ENCODE peak calls at places on chromosomes 2 and 18, in five cellular contexts. One of them, this sample, is unnamed. For H3K27me3, the result is how much of the 10 kb centered on the place peaks cover.

GRCh38 chr18:79628416-79629248 is 51.0 kb upstream of the CTDP1 start:
- DNase-seq in prostate gland: no peak
- DNase-seq in suprapubic skin: peak
- DNase-seq in Panc1: no peak
- DNase-seq in HCT116: no peak
- DNase-seq in this sample: peak

GRCh38 chr2:121529439-121530209 is 1.1 kb upstream of the RNU4ATAC start:
- DNase-seq in prostate gland: peak
- DNase-seq in suprapubic skin: no peak
- DNase-seq in Panc1: no peak
- DNase-seq in HCT116: no peak
- DNase-seq in this sample: peak

GRCh38 chr18:79483971-79484491 is 88.3 kb downstream of the NFATC1 start:
- DNase-seq in prostate gland: no peak
- DNase-seq in suprapubic skin: peak
- DNase-seq in Panc1: no peak
- DNase-seq in HCT116: no peak
- DNase-seq in this sample: peak

GRCh38 chr2:178229927-178230326 is 35.6 kb downstream of the OSBPL6 start:
- DNase-seq in prostate gland: no peak
- DNase-seq in suprapubic skin: no peak
- DNase-seq in Panc1: no peak
- DNase-seq in HCT116: no peak
- DNase-seq in this sample: no peak

GRCh38 chr2:43220229-43220981 is 6.0 kb downstream of the ZFP36L2 start:
- DNase-seq in prostate gland: no peak
- DNase-seq in suprapubic skin: no peak
- DNase-seq in Panc1: no peak
- DNase-seq in HCT116: no peak
- DNase-seq in this sample: no peak

GRCh38 chr2:197296861-197297260 is 13.7 kb downstream of the ANKRD44 start:
- DNase-seq in prostate gland: no peak
- DNase-seq in suprapubic skin: no peak
- DNase-seq in Panc1: no peak
- DNase-seq in HCT116: no peak
- DNase-seq in this sample: no peak

GRCh38 chr2:168456526-168457176 is 579 bp downstream of the CERS6 start:
- DNase-seq in prostate gland: peak
- DNase-seq in suprapubic skin: no peak
- DNase-seq in Panc1: no peak
- DNase-seq in HCT116: no peak
- DNase-seq in this sample: peak

GRCh38 chr2:237448171-237448570 is 34.2 kb upstream of the COL6A3 start:
- DNase-seq in prostate gland: no peak
- DNase-seq in suprapubic skin: no peak
- DNase-seq in Panc1: no peak
- DNase-seq in HCT116: no peak
- DNase-seq in this sample: no peak

GRCh38 chr2:85234879-85235278 is 92.9 kb downstream of the TGOLN2 start:
- DNase-seq in prostate gland: no peak
- DNase-seq in suprapubic skin: no peak
- DNase-seq in Panc1: no peak
- DNase-seq in HCT116: no peak
- DNase-seq in this sample: no peak

GRCh38 chr18:7668392-7668791 is 101.3 kb downstream of the PTPRM start:
- DNase-seq in prostate gland: no peak
- DNase-seq in suprapubic skin: no peak
- DNase-seq in Panc1: no peak
- DNase-seq in HCT116: no peak
- DNase-seq in this sample: no peak

GRCh38 chr2:44342854-44343253 is 18.4 kb downstream of the PREPL start:
- DNase-seq in prostate gland: no peak
- DNase-seq in suprapubic skin: no peak
- DNase-seq in Panc1: no peak
- DNase-seq in HCT116: no peak
- DNase-seq in this sample: no peak
- TF ChIP-seq POLR2AphosphoS5 in prostate gland: no peak
- TF ChIP-seq POLR2AphosphoS5 in suprapubic skin: no peak
- TF ChIP-seq POLR2AphosphoS5 in Panc1: no peak
- TF ChIP-seq POLR2AphosphoS5 in HCT116: no peak
- TF ChIP-seq POLR2AphosphoS5 in this sample: no peak

GRCh38 chr18:62384610-62385097 is 59.5 kb downstream of the TNFRSF11A start:
- DNase-seq in prostate gland: no peak
- DNase-seq in suprapubic skin: no peak
- DNase-seq in Panc1: no peak
- DNase-seq in HCT116: no peak
- DNase-seq in this sample: no peak
- TF ChIP-seq CTCF in prostate gland: no peak
- TF ChIP-seq CTCF in suprapubic skin: no peak
- TF ChIP-seq CTCF in Panc1: no peak
- TF ChIP-seq CTCF in HCT116: no peak
- TF ChIP-seq CTCF in this sample: no peak

GRCh38 chr18:905948-906415 is 1.3 kb downstream of the ADCYAP1 start:
- DNase-seq in prostate gland: no peak
- DNase-seq in suprapubic skin: no peak
- DNase-seq in Panc1: no peak
- DNase-seq in HCT116: no peak
- DNase-seq in this sample: no peak

GRCh38 chr18:907171-907879 is 2.7 kb downstream of the ADCYAP1 start:
- DNase-seq in prostate gland: no peak
- DNase-seq in suprapubic skin: no peak
- DNase-seq in Panc1: no peak
- DNase-seq in HCT116: no peak
- DNase-seq in this sample: no peak

GRCh38 chr18:906416-907170 is 1.9 kb downstream of the ADCYAP1 start:
- DNase-seq in prostate gland: no peak
- DNase-seq in suprapubic skin: no peak
- DNase-seq in Panc1: no peak
- DNase-seq in HCT116: no peak
- DNase-seq in this sample: no peak

GRCh38 chr18:908631-909621 is 4.3 kb downstream of the ADCYAP1 start:
- DNase-seq in prostate gland: no peak
- DNase-seq in suprapubic skin: no peak
- DNase-seq in Panc1: no peak
- DNase-seq in HCT116: no peak
- DNase-seq in this sample: no peak

DNA sequence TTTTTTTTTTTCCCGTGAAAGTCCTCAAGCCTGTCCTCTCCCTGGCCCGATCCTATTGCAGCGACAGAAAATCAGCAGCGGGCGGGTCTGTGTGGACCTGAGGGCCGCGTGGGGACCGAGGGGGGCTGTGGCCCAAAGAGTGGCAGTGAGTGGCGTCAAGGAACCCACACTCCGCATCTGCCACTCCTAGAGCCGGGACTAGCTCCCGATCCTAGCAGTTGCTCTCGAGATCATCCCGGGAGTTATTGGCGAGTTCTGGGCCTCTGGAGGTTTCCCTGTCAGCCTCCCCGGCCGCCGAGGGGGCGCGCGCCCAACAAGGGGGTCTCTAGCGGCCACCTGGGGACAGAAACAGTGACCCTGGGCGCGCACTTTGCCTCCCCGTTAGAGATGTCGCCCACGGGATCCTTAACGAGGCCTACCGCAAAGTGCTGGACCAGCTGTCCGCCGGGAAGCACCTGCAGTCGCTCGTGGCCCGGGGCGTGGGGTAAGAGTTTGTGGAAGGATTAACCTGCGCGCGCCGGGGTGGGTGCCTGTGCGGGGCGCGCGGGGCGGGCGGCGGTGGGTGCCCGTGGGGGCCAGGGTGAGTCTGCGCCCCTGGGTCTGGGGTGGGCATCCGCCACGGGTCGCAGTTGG is 3.3 kb downstream of the ADCYAP1 start:
- DNase-seq in prostate gland: no peak
- DNase-seq in suprapubic skin: no peak
- DNase-seq in Panc1: no peak
- DNase-seq in HCT116: no peak
- DNase-seq in this sample: no peak
- H3K27me3 ChIP-seq in prostate gland: half or more
- H3K27me3 ChIP-seq in suprapubic skin: half or more
- H3K27me3 ChIP-seq in Panc1: under half
- H3K27me3 ChIP-seq in HCT116: under half
- H3K27me3 ChIP-seq in this sample: half or more

GRCh38 chr2:20635698-20636584 is 15.0 kb downstream of the HS1BP3 start:
- DNase-seq in prostate gland: peak
- DNase-seq in suprapubic skin: peak
- DNase-seq in Panc1: no peak
- DNase-seq in HCT116: peak
- DNase-seq in this sample: peak
- TF ChIP-seq POLR2AphosphoS5 in prostate gland: peak
- TF ChIP-seq POLR2AphosphoS5 in suprapubic skin: no peak
- TF ChIP-seq POLR2AphosphoS5 in Panc1: peak
- TF ChIP-seq POLR2AphosphoS5 in HCT116: no peak
- TF ChIP-seq POLR2AphosphoS5 in this sample: peak

DNA sequence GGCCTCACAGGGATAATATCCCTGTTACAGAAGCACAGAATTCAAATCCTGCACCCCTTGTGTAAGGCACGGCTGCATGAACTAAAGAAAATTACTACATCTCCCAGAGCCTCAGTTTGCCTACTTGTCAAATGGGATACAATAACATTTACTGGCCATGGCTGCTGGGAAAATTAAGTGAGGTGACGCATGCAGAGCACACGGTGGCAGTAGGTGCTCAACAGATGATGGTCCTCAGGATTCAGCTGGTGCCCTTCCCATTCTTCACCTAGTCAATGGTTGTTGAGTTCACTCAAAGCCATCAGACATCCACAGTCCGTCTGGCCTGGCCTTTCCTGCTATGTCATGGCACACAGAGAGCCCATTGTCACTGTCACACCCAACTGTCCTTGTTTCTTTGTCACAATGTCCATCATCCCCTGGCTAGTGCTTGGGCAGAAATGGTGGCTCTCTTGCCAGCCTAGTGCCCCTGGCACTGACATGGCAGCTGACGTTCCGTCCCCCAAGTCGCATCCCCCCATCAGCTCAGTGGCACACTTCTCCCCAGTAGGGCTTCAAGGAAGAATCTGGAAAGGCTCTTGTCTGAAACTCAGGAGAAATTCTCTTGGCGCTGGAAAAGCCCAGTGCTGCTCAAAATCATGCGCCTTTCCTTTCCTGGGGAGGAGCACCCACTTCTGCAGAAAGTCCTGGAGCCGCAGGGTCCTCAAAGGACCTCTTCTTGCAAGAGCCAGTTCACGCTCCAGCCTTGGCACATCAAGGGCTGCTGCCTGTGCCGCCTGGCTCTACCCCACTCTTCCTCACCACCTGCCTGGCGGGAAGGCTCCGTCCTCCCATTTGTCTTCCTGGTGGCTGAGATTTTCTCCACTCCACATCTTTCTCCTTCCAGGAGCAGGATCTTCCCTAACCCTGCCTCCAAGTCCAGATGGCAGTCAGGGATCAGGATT is 55.9 kb upstream of the SLC66A3 start:
- DNase-seq in prostate gland: no peak
- DNase-seq in suprapubic skin: peak
- DNase-seq in Panc1: no peak
- DNase-seq in HCT116: no peak
- DNase-seq in this sample: no peak
- TF ChIP-seq CTCF in prostate gland: no peak
- TF ChIP-seq CTCF in suprapubic skin: no peak
- TF ChIP-seq CTCF in Panc1: no peak
- TF ChIP-seq CTCF in HCT116: peak
- TF ChIP-seq CTCF in this sample: no peak

GRCh38 chr2:60414731-60415130 is 138.7 kb downstream of the BCL11A start:
- DNase-seq in prostate gland: no peak
- DNase-seq in suprapubic skin: no peak
- DNase-seq in Panc1: no peak
- DNase-seq in HCT116: no peak
- DNase-seq in this sample: no peak

GRCh38 chr2:60416221-60417008 is 137.0 kb downstream of the BCL11A start:
- DNase-seq in prostate gland: peak
- DNase-seq in suprapubic skin: no peak
- DNase-seq in Panc1: no peak
- DNase-seq in HCT116: no peak
- DNase-seq in this sample: no peak

GRCh38 chr2:60413069-60413818 is 140.2 kb downstream of the BCL11A start:
- DNase-seq in prostate gland: no peak
- DNase-seq in suprapubic skin: no peak
- DNase-seq in Panc1: no peak
- DNase-seq in HCT116: no peak
- DNase-seq in this sample: no peak

GRCh38 chr2:60413819-60414178 is 139.7 kb downstream of the BCL11A start:
- DNase-seq in prostate gland: no peak
- DNase-seq in suprapubic skin: no peak
- DNase-seq in Panc1: no peak
- DNase-seq in HCT116: no peak
- DNase-seq in this sample: no peak

GRCh38 chr2:60415814-60416213 is 137.6 kb downstream of the BCL11A start:
- DNase-seq in prostate gland: no peak
- DNase-seq in suprapubic skin: no peak
- DNase-seq in Panc1: no peak
- DNase-seq in HCT116: no peak
- DNase-seq in this sample: no peak
- H3K27me3 ChIP-seq in prostate gland: under half
- H3K27me3 ChIP-seq in suprapubic skin: under half
- H3K27me3 ChIP-seq in Panc1: under half
- H3K27me3 ChIP-seq in HCT116: under half
- H3K27me3 ChIP-seq in this sample: under half

GRCh38 chr2:118339386-118339785 is 251.1 kb downstream of the INSIG2 start:
- DNase-seq in prostate gland: no peak
- DNase-seq in suprapubic skin: no peak
- DNase-seq in Panc1: no peak
- DNase-seq in HCT116: no peak
- DNase-seq in this sample: no peak
- TF ChIP-seq POLR2AphosphoS5 in prostate gland: no peak
- TF ChIP-seq POLR2AphosphoS5 in suprapubic skin: no peak
- TF ChIP-seq POLR2AphosphoS5 in Panc1: no peak
- TF ChIP-seq POLR2AphosphoS5 in HCT116: no peak
- TF ChIP-seq POLR2AphosphoS5 in this sample: no peak

DNA sequence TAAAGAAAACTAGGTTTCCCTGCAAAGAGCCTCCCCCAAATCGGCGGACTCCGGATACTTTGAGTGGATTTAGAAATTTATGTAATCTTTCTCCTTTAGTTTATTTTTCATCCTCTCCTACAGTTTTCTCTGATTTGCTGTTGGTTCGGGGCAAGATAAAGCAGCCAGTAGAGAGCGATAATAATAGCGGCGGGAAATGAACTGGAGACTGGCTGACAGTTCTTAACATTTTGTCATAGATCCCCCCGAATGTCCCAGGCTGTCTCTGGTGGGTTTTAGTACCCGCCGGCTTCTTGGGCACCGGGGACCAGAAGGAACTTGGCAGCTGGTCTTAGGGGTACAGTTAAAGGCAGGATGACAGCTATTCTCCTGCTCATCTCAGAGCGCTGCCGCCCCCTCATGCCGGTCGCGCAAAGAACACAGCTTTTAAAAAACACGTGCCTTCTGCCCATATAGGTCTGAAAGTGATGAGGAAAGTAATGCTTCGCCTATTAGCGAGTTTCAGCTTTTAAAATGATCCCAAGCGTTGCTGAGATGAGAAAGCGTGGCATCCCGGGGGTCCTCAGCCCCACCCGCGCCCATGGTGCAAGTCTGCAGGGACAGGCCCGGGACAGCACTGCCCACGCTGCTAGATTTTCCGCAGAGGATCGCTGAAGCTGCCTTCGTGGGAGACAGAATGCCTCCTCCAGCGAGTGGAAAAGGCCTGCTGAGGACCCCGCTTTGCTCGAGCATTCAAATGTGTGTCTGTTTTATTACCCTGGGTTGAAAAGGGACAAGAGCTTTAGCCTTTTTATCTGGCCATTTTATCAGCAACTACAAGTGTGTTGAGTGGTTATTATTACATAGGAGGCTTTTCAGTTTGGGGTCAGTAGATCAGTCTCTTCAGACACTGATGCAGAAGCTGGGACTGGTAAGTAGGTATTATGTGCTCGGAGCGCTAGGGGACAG is 3.8 kb downstream of the ONECUT2 start:
- DNase-seq in prostate gland: no peak
- DNase-seq in suprapubic skin: no peak
- DNase-seq in Panc1: no peak
- DNase-seq in HCT116: no peak
- DNase-seq in this sample: no peak
- TF ChIP-seq CTCF in prostate gland: no peak
- TF ChIP-seq CTCF in suprapubic skin: no peak
- TF ChIP-seq CTCF in Panc1: peak
- TF ChIP-seq CTCF in HCT116: no peak
- TF ChIP-seq CTCF in this sample: no peak